ENCODE peak calls at places on chromosomes 13 and 19, in nine cellular contexts. B, Y, R, Z, L, O, Q, H and T are unnamed samples.

GRCh38 chr13:113546571-113547247 is 37.8 kb upstream of the TFDP1 start:
- DNase-seq in L (peak; percentile 72), Q (no peak), Z (no peak), R (peak; percentile 74), B (no peak), H (no peak), O (peak; percentile 69), Y (no peak), T (no peak)

GRCh38 chr13:50127017-50127725 is 111.9 kb downstream of the KCNRG start:
- DNase-seq in L (peak; percentile 69), Z (peak; percentile 40), R (peak; percentile 91), O (peak; percentile 71), Q (peak; percentile 58), Y (no peak), B (no peak), H (peak; percentile 47), T (peak; percentile 74)

GRCh38 chr13:49110122-49110831 is 109.9 kb upstream of the MLNR start:
- DNase-seq in O (peak; percentile 87), H (peak; percentile 57), Z (peak; percentile 54), Y (peak; percentile 85), Q (peak; percentile 78), L (peak; percentile 85), R (peak; percentile 93), B (peak; percentile 60), T (peak; percentile 78)

GRCh38 chr13:63044617-63045016 is 1629.0 kb upstream of the PCDH20 start:
- DNase-seq in Y (no peak), L (no peak), H (no peak), Q (no peak), Z (no peak), R (no peak), B (no peak), O (no peak), T (no peak)

GRCh38 chr19:40908981-40909380 is 26.9 kb upstream of the CYP2A7 start:
- DNase-seq in L (no peak), Q (no peak), Z (no peak), Y (no peak), R (no peak), H (no peak), O (no peak), B (no peak), T (no peak)

GRCh38 chr13:34250151-34250550 is 432.2 kb downstream of the RFC3 start:
- DNase-seq in Z (no peak), L (no peak), B (no peak), Q (no peak), Y (no peak), O (no peak), H (no peak), R (no peak), T (no peak)

GRCh38 chr19:29662604-29663404 is 2.5 kb upstream of the PLEKHF1 start:
- DNase-seq in O (peak; percentile 80), H (no peak), B (no peak), L (peak; percentile 91), Y (no peak), R (peak; percentile 94), Q (no peak), Z (no peak), T (no peak)

GRCh38 chr13:105410602-105411001 is 1124.9 kb downstream of the EFNB2 start:
- DNase-seq in Z (peak; percentile 47), Y (peak; percentile 39), L (no peak), Q (peak; percentile 71), B (peak; percentile 0), R (peak; percentile 85), O (peak; percentile 74), H (peak; percentile 3), T (no peak)

GRCh38 chr13:59533561-59534337 is 630.0 kb downstream of the DIAPH3 start:
- DNase-seq in O (no peak), Y (no peak), H (no peak), R (no peak), Z (no peak), L (no peak), B (peak; percentile 13), Q (no peak), T (no peak)

GRCh38 chr13:61432029-61432428 is 16.4 kb upstream of the PCDH20 start:
- DNase-seq in B (no peak), H (no peak), O (no peak), Z (no peak), L (no peak), R (no peak), Q (no peak), Y (no peak), T (no peak)

GRCh38 chr19:10291554-10292205 is 1.9 kb downstream of the ICAM5 start:
- DNase-seq in L (no peak), O (no peak), Z (no peak), H (no peak), B (no peak), Y (no peak), Q (no peak), R (peak; percentile 85), T (no peak)

GRCh38 chr13:23856008-23856750 is 33.0 kb downstream of the MIPEP start:
- DNase-seq in H (no peak), O (no peak), R (no peak), L (no peak), Y (no peak), Z (no peak), Q (peak; percentile 38), B (no peak), T (no peak)

GRCh38 chr13:44899967-44900366 is 89.3 kb downstream of the NUFIP1 start:
- DNase-seq in Q (no peak), Z (no peak), L (no peak), Y (no peak), R (no peak), O (no peak), H (no peak), B (no peak), T (no peak)

GRCh38 chr19:18109731-18110671 is 12.4 kb downstream of the MAST3 start:
- DNase-seq in Q (peak; percentile 53), B (peak; percentile 40), Y (peak; percentile 54), Z (peak; percentile 37), H (peak; percentile 50), O (peak; percentile 80), R (no peak), L (peak; percentile 76), T (no peak)

GRCh38 chr19:30178721-30179402 is 193.3 kb upstream of the ZNF536 start:
- DNase-seq in O (no peak), Z (no peak), L (no peak), Q (peak; percentile 28), Y (no peak), H (no peak), R (no peak), B (no peak), T (no peak)

GRCh38 chr19:5828661-5829566 is 10.6 kb downstream of the FUT6 start:
- DNase-seq in O (no peak), Z (no peak), R (no peak), B (no peak), Q (peak; percentile 75), L (no peak), H (no peak), Y (no peak), T (no peak)

GRCh38 chr19:43782689-43783231 is 2.0 kb upstream of the KCNN4 start:
- DNase-seq in R (no peak), H (no peak), B (peak; percentile 49), O (no peak), L (no peak), Y (no peak), Z (no peak), Q (no peak), T (no peak)

GRCh38 chr19:37078717-37079032 is 442 bp downstream of the ZNF420 start:
- DNase-seq in R (no peak), H (no peak), Y (no peak), B (no peak), Z (no peak), L (no peak), Q (no peak), O (no peak), T (no peak)

GRCh38 chr19:8638078-8638619 is 7.7 kb downstream of the NFILZ start:
- DNase-seq in Q (no peak), B (peak; percentile 36), Z (no peak), R (no peak), O (no peak), Y (peak; percentile 35), L (peak; percentile 72), H (no peak), T (no peak)

GRCh38 chr19:1070576-1070930 is 3.6 kb downstream of the ARHGAP45 start:
- DNase-seq in Q (peak; percentile 73), Y (no peak), R (no peak), B (no peak), H (no peak), O (peak; percentile 37), Z (no peak), L (no peak), T (no peak)

GRCh38 chr13:21022694-21023325 is 38.6 kb downstream of the LATS2 start:
- DNase-seq in R (peak; percentile 76), O (no peak), H (no peak), Y (no peak), Q (no peak), B (no peak), L (no peak), Z (no peak), T (no peak)

GRCh38 chr19:21221653-21222052 is 79.8 kb downstream of the ZNF431 start:
- DNase-seq in L (no peak), Z (no peak), O (no peak), B (no peak), Y (no peak), H (no peak), R (no peak), Q (no peak), T (no peak)

GRCh38 chr19:2607712-2608601 is 94.5 kb downstream of the GNG7 start:
- DNase-seq in Y (no peak), L (peak; percentile 63), Q (no peak), H (peak; percentile 65), Z (no peak), O (no peak), B (no peak), R (peak; percentile 85), T (no peak)

GRCh38 chr19:6925801-6926751 is 38.7 kb downstream of the ADGRE1 start:
- DNase-seq in R (no peak), Z (no peak), L (no peak), Q (no peak), Y (no peak), B (no peak), O (no peak), H (no peak), T (no peak)
- TF ChIP-seq CTCF in R (no peak), Z (no peak), L (no peak), Q (no peak), Y (no peak), B (no peak), O (no peak), H (no peak), T (no peak)

GRCh38 chr19:50046649-50047503 is 21.1 kb downstream of the ZNF473 start:
- DNase-seq in B (no peak), O (peak; percentile 65), L (no peak), Y (peak; percentile 62), Z (peak; percentile 38), Q (no peak), H (peak; percentile 60), R (peak; percentile 87), T (no peak)
- TF ChIP-seq CTCF in B (peak; percentile 32), O (peak; percentile 21), L (peak; percentile 55), Y (peak; percentile 57), Z (peak; percentile 61), Q (peak; percentile 78), H (peak; percentile 87), R (no peak), T (peak; percentile 75)

GRCh38 chr19:32336259-32337111 is 8.9 kb upstream of the ZNF507 start:
- DNase-seq in B (no peak), R (no peak), O (no peak), Z (no peak), Y (no peak), Q (no peak), H (no peak), L (no peak), T (no peak)
- TF ChIP-seq CTCF in B (no peak), R (no peak), O (no peak), Z (no peak), Y (no peak), Q (no peak), H (no peak), L (peak; percentile 38), T (no peak)

GRCh38 chr19:35996777-35997176 is 1.8 kb downstream of the SDHAF1 start:
- DNase-seq in Y (no peak), Q (no peak), L (no peak), R (no peak), B (no peak), H (no peak), Z (no peak), O (no peak), T (no peak)
- TF ChIP-seq CTCF in Y (no peak), Q (no peak), L (no peak), R (no peak), B (no peak), H (no peak), Z (no peak), O (no peak), T (no peak)